ENCODE peak calls at places on chromosomes 5 and 9, in six cellular contexts. N is A549, H is SK-N-SH, V is K562, X is H1, P is HepG2. A is an unnamed sample.

GRCh38 chr5:1038417-1039209 is 30.0 kb downstream of the NKD2 start:
- DNase-seq in X (no peak), P (no peak), V (no peak), H (peak; percentile 10), N (no peak), A (no peak)

GRCh38 chr9:137785704-137786161 is 91.8 kb upstream of the CACNA1B start:
- DNase-seq in X (no peak), V (no peak), N (no peak), P (peak; percentile 87), H (no peak), A (no peak)

GRCh38 chr5:152393420-152393819 is 11.7 kb downstream of the NMUR2 start:
- DNase-seq in X (no peak), H (no peak), V (no peak), N (no peak), P (no peak), A (no peak)

GRCh38 chr5:7856855-7857254 is 5.9 kb upstream of the CFAP90 start:
- DNase-seq in H (peak; percentile 65), N (no peak), X (peak; percentile 56), P (peak; percentile 38), V (peak; percentile 60), A (no peak)

GRCh38 chr9:91302831-91303230 is 58.9 kb downstream of the AUH start:
- DNase-seq in P (peak; percentile 12), N (peak; percentile 50), H (no peak), X (no peak), V (peak; percentile 6), A (no peak)

GRCh38 chr9:108180511-108180910 is 675.3 kb downstream of the ACTL7B start:
- DNase-seq in N (no peak), X (no peak), P (no peak), V (no peak), H (no peak), A (no peak)

GRCh38 chr5:39216621-39217020 is 2.7 kb downstream of the FYB1 start:
- DNase-seq in V (no peak), P (no peak), H (no peak), X (no peak), N (no peak), A (no peak)

GRCh38 chr9:93256878-93257807 is 73.2 kb downstream of the WNK2 start:
- DNase-seq in N (no peak), X (peak; percentile 39), P (no peak), H (peak; percentile 27), V (no peak), A (no peak)

GRCh38 chr5:153490124-153491085 is at the start of gene GRIA1:
- DNase-seq in H (peak; percentile 15), V (no peak), X (peak; percentile 60), P (no peak), N (no peak), A (no peak)

GRCh38 chr9:98989036-98990000 is 45.6 kb downstream of the COL15A1 start:
- DNase-seq in P (peak; percentile 18), N (peak; percentile 86), X (no peak), H (no peak), V (no peak), A (peak; percentile 8)

GRCh38 chr5:34913072-34913471 is 2.2 kb downstream of the RAD1 start:
- DNase-seq in H (no peak), X (no peak), N (no peak), P (no peak), V (no peak), A (no peak)

GRCh38 chr9:76013797-76014196 is 123.3 kb downstream of the PCSK5 start:
- DNase-seq in P (no peak), H (no peak), N (no peak), X (no peak), V (no peak), A (no peak)

GRCh38 chr5:113038714-113039113 is 62.1 kb downstream of the DCP2 start:
- DNase-seq in N (no peak), X (peak; percentile 41), V (no peak), H (no peak), P (no peak), A (no peak)

GRCh38 chr5:40221796-40222195 is 457.9 kb upstream of the PTGER4 start:
- DNase-seq in X (no peak), P (no peak), N (no peak), V (no peak), H (no peak), A (no peak)

GRCh38 chr5:115151208-115151805 is 18.4 kb downstream of the TRIM36 start:
- DNase-seq in V (no peak), X (no peak), P (no peak), H (no peak), N (no peak), A (no peak)

GRCh38 chr5:160266044-160266718 is 36.9 kb downstream of the FABP6 start:
- DNase-seq in N (no peak), X (no peak), V (no peak), P (no peak), H (no peak), A (no peak)

GRCh38 chr5:160262151-160262550 is 32.8 kb downstream of the FABP6 start:
- DNase-seq in N (no peak), H (peak; percentile 75), V (no peak), X (no peak), P (peak; percentile 18), A (no peak)

GRCh38 chr5:160262665-160263064 is 33.4 kb downstream of the FABP6 start:
- DNase-seq in V (peak; percentile 74), N (no peak), H (peak; percentile 51), X (no peak), P (no peak), A (no peak)

GRCh38 chr5:160260881-160261815 is 31.8 kb downstream of the FABP6 start:
- DNase-seq in X (no peak), P (peak; percentile 50), N (no peak), H (no peak), V (peak; percentile 97), A (no peak)

GRCh38 chr5:160263326-160263850 is 34.1 kb downstream of the FABP6 start:
- DNase-seq in P (no peak), X (no peak), N (no peak), V (no peak), H (peak; percentile 47), A (no peak)
- TF ChIP-seq CHD2 in P (no peak), X (no peak), N (no peak), V (no peak), H (no peak), A (no peak)

GRCh38 chr9:97986466-97986865 is 3.3 kb downstream of the ANP32B start:
- DNase-seq in N (no peak), X (no peak), V (no peak), H (no peak), P (no peak), A (peak; percentile 24)

GRCh38 chr9:97987490-97987889 is 4.3 kb downstream of the ANP32B start:
- DNase-seq in X (no peak), H (no peak), V (no peak), N (no peak), P (no peak), A (no peak)

GRCh38 chr9:97983524-97984187 is 515 bp downstream of the ANP32B start:
- DNase-seq in P (no peak), H (peak; percentile 81), N (peak; percentile 46), X (peak; percentile 62), V (peak; percentile 64), A (no peak)

GRCh38 chr9:97984188-97985057 is 1.3 kb downstream of the ANP32B start:
- DNase-seq in H (peak; percentile 93), N (peak; percentile 66), P (peak; percentile 26), X (peak; percentile 68), V (peak; percentile 87), A (peak; percentile 9)

DNA sequence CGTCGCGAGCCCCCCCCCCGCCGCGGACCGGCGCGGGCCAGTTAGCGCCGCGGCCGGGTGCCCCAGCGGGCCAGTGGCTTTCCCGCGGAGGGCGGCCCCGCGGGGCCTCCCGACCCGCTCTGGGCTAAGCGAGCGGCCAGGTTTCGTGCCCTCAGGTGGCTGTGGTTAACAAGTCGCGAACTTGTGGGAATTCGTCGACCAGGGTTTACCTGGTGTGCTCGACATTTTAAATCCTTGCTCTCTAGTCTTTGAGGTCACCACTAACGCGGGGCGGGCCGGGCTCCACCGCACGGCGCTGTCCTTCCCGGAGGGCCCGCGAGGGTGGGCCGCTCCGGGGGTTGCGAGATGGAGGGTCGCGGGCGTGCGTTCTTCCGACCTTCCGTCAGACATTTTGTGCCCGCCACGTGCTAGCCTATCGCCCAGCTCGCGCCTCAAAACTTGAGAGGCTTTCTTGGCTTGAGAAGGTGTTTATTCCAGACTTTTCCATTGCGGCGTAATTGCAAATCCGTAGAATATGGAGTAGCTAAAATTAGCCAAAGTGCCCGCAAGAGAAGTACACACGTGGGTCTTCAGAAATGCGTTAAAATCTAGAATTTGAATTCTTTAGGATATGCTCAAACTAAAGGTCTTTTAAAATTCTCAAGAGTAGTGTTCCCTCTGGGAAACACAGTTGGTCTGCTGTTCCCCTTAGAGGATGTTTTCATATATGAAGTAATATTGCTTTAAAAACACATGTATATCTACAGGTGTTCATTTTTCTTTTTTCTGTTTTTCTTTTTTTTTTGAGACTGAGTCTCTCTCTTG is 2.1 kb downstream of the ANP32B start:
- DNase-seq in H (no peak), N (peak; percentile 24), P (no peak), V (peak; percentile 29), X (peak; percentile 53), A (peak; percentile 9)
- TF ChIP-seq CHD2 in H (no peak), N (no peak), P (no peak), V (no peak), X (no peak), A (no peak)

DNA sequence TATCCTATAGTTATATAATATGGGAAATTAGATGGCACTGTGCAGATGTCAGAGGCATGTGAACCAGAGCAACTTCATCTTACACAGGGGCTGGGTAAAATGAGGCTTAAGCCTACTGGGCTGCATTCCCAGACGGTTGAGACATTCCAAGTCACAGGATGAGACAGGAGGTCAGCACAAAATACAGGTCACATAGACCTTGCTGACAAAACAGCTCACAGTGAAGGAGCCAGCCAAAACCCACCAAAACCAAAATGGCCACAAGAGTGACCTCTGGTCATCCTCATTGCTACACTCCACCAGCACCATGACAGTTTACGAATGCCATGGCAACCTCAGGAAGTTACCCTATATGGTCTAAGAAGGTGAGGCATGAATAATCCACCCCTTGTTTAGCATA is 479.4 kb downstream of the TLR4 start:
- DNase-seq in X (no peak), P (no peak), N (no peak), V (no peak), H (no peak), A (no peak)
- TF ChIP-seq CHD2 in X (no peak), P (no peak), N (no peak), V (no peak), H (no peak), A (no peak)

DNA sequence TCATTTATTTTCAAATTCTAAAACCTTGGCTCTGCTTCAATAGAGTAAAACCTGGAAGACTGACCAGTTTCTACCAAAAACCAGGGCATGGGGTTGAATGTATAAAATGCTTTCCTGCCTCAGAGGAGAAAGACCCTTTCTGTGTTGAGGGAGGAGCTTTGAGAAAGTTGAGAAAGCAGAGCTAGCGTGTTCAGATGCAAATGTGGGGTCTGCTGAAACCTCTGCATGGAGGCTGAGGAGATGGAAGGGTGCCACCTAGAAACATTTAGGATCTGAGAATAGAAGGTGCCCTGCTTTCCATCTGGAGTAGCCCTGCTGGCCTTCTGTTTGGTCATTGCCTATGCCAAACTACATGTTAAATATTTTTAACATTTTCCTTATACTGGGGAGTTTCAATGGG is 81.5 kb downstream of the NREP start:
- DNase-seq in X (no peak), P (no peak), H (no peak), N (no peak), V (no peak), A (no peak)
- TF ChIP-seq CHD2 in X (no peak), P (no peak), H (no peak), N (no peak), V (no peak), A (no peak)